ENCODE peak calls at places on chromosomes 11 and 22, in five cellular contexts. S is cardiac fibroblast, T is glutamatergic neuron, V is islet precursor cell, K is hepatic stellate cell. Y is an unnamed sample.

GRCh38 chr22:30079952-30080533 is at the start of gene HORMAD2:
- DNase-seq in S (peak), T (peak), V (peak), K (no peak), Y (no peak)

GRCh38 chr22:27299181-27300085 is 502.1 kb downstream of the MN1 start:
- DNase-seq in S (no peak), T (no peak), V (no peak), K (peak), Y (no peak)

GRCh38 chr11:128405693-128406364 is 181.5 kb downstream of the ETS1 start:
- DNase-seq in S (peak), T (no peak), V (peak), K (no peak), Y (no peak)

GRCh38 chr11:100469835-100470234 is 217.3 kb upstream of the ARHGAP42 start:
- DNase-seq in S (no peak), T (no peak), V (no peak), K (no peak), Y (no peak)

GRCh38 chr11:111910637-111911562 is 670 bp downstream of the CRYAB start:
- DNase-seq in S (peak), T (no peak), V (no peak), K (no peak), Y (peak)

GRCh38 chr11:110710520-110711381 is 1.5 kb downstream of the ARHGAP20 start:
- DNase-seq in S (peak), T (peak), V (peak), K (peak), Y (peak)

GRCh38 chr11:107478922-107479321 is 21.3 kb upstream of the CWF19L2 start:
- DNase-seq in S (no peak), T (no peak), V (no peak), K (no peak), Y (no peak)

GRCh38 chr11:65266210-65266609 is 4.4 kb downstream of the POLA2 start:
- DNase-seq in S (no peak), T (no peak), V (no peak), K (no peak), Y (no peak)

GRCh38 chr11:12534549-12534948 is 139.7 kb upstream of the TEAD1 start:
- DNase-seq in S (no peak), T (no peak), V (peak), K (no peak), Y (no peak)

GRCh38 chr22:23401111-23401909 is 178.8 kb downstream of the IGLL1 start:
- DNase-seq in S (peak), T (no peak), V (peak), K (peak), Y (no peak)

Y was measured in heart left ventricle.